ENCODE peak calls at places on chromosomes 2 and 18, in four cellular contexts. G is HepG2, Q is SK-N-SH, V is K562. M is an unnamed sample.
A peak's percentile ranks its signal among the peaks of the same experiment; 100 is the strongest.

GRCh38 chr2:142880275-142880674 is 2.8 kb downstream of the KYNU start:
- DNase-seq in V (no peak), Q (no peak), G (peak; percentile 44), M (no peak)

GRCh38 chr2:1088192-1088860 is 137.7 kb downstream of the SNTG2 start:
- DNase-seq in V (no peak), Q (no peak), G (no peak), M (no peak)

GRCh38 chr18:55998071-55998522 is 410.1 kb upstream of the TCF4 start:
- DNase-seq in Q (peak; percentile 51), V (no peak), G (no peak), M (no peak)

GRCh38 chr2:164967781-164968228 is 12.5 kb upstream of the SLC38A11 start:
- DNase-seq in Q (no peak), V (no peak), G (no peak), M (no peak)

GRCh38 chr2:237451582-237452469 is 35.2 kb upstream of the MLPH start:
- DNase-seq in G (no peak), Q (peak; percentile 87), V (no peak), M (no peak)

GRCh38 chr2:233270366-233270765 is 18.9 kb downstream of the ATG16L1 start:
- DNase-seq in Q (no peak), V (no peak), G (no peak), M (no peak)

GRCh38 chr2:108626993-108627392 is 92.3 kb upstream of the RANBP2 start:
- DNase-seq in Q (no peak), V (no peak), G (no peak), M (no peak)

GRCh38 chr2:191318729-191319078 is 73.5 kb downstream of the MYO1B start:
- DNase-seq in Q (no peak), V (no peak), G (peak; percentile 96), M (no peak)

GRCh38 chr2:37566517-37566961 is 104.9 kb downstream of the CDC42EP3 start:
- DNase-seq in V (no peak), Q (no peak), G (no peak), M (no peak)

GRCh38 chr2:168359082-168359481 is 97.0 kb upstream of the CERS6 start:
- DNase-seq in Q (no peak), G (no peak), V (no peak), M (no peak)

GRCh38 chr2:236852100-236852976 is 233.4 kb upstream of the COPS8 start:
- DNase-seq in V (no peak), Q (no peak), G (no peak), M (no peak)

GRCh38 chr18:13611616-13612110 is 114.7 kb downstream of the FAM210A start:
- DNase-seq in Q (peak; percentile 64), G (no peak), V (no peak), M (no peak)

GRCh38 chr2:25168256-25169072 is at the start of gene POMC:
- DNase-seq in V (no peak), Q (peak; percentile 82), G (no peak), M (no peak)

GRCh38 chr18:79517322-79517721 is 121.6 kb downstream of the NFATC1 start:
- DNase-seq in Q (no peak), G (no peak), V (no peak), M (no peak)

GRCh38 chr18:70462078-70462439 is 173.2 kb downstream of the SOCS6 start:
- DNase-seq in Q (no peak), G (no peak), V (no peak), M (no peak)

GRCh38 chr18:80171190-80171872 is 62.3 kb downstream of the ADNP2 start:
- DNase-seq in G (no peak), V (peak; percentile 78), Q (peak; percentile 81), M (no peak)

GRCh38 chr2:23687713-23688112 is 239.2 kb downstream of the ATAD2B start:
- DNase-seq in G (no peak), Q (no peak), V (no peak), M (no peak)

GRCh38 chr2:165018207-165018606 is 62.9 kb upstream of the SLC38A11 start:
- DNase-seq in V (no peak), G (no peak), Q (peak; percentile 12), M (no peak)

GRCh38 chr2:147500819-147501395 is 343.9 kb upstream of the ACVR2A start:
- DNase-seq in G (no peak), Q (no peak), V (no peak), M (no peak)

GRCh38 chr2:72745679-72746368 is 80.0 kb downstream of the EXOC6B start:
- DNase-seq in G (peak; percentile 81), V (peak; percentile 17), Q (peak; percentile 21), M (no peak)

GRCh38 chr18:31497711-31498449 is at the start of gene DSG2:
- DNase-seq in G (peak; percentile 43), V (peak; percentile 92), Q (peak; percentile 72), M (no peak)

GRCh38 chr2:155372969-155373368 is 674.5 kb downstream of the KCNJ3 start:
- DNase-seq in G (no peak), V (no peak), Q (no peak), M (no peak)

GRCh38 chr2:175730025-175730424 is 272.0 kb downstream of the LNPK start:
- DNase-seq in V (no peak), G (peak; percentile 40), Q (no peak), M (no peak)

DNA sequence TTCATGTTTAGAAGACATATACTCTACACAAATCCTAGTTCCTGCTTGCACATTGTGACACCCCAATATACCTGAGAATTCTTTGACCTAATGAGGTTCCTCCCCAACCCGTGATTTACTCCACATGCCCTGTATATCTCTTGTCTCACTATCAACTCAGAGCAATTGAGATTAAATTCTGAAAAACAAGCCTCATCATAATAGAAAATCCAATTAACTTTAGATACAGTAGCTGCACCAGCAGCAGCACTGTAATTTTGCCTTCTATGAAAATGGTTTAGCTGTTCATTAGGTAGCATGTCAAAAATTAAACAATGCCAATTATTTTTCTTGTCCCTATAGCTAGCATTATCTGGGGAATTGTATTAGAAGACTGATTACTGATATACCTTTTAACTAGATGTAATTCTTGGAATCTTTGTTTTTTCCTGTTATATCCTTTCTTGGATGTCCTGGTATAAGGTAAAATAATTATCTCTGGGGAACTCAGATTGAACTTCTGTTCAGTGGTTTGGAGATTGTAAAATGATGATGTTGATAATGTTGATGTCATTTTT is 218.9 kb upstream of the TANK start:
- DNase-seq in V (no peak), G (no peak), Q (peak; percentile 11), M (no peak)
- TF ChIP-seq GABPA in V (no peak), G (no peak), Q (no peak), M (no peak)

GRCh38 chr2:39433586-39434195 is 3.4 kb downstream of the MAP4K3 start:
- DNase-seq in V (no peak), G (no peak), Q (no peak), M (no peak)
- TF ChIP-seq SMC3 in V (no peak), G (no peak), Q (no peak), M (no peak)

GRCh38 chr2:222494104-222494739 is 69.9 kb downstream of the SGPP2 start:
- DNase-seq in V (no peak), G (no peak), Q (no peak), M (no peak)
- TF ChIP-seq GABPA in V (no peak), G (no peak), Q (no peak), M (no peak)

DNA sequence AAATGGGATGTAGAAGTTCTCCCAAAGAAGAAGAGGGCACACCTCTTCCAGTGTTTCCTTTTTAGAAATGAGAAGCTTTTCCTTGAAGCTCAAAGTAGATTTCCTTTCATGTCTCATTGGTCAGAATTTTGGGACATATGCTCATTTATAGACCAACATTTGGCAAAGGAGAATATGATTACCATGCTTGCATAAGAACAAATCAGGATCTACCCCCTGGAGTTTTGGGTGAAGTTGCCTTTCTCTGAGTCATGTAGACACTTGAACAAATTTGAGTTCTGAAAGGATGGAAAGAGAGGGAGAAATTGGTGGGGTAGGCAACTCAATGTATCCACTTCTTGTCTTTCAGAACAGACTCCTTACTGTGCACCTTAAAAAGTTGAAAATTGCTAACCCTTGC is 409.0 kb downstream of the SLC4A3 start:
- DNase-seq in V (no peak), G (no peak), Q (no peak), M (no peak)
- TF ChIP-seq SMC3 in V (no peak), G (no peak), Q (no peak), M (no peak)

DNA sequence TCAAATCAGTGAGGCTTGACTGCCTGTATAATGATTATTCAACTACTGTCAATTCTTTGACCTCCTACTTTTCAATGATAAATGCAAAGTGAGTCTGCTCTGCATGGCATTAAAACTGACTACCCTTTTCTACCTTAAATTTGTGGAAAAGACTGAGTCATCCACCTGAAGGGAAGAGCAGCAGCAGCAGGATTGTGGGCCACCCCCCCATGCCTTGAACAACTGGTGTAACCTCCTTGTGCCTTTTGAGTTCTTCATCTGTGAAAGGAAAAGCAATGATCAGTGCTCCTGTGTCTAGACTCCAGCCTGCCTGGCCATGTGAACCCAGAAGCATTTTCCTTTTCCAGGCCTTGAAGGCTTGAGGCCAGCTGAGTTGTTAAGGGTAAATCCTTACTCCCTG is 102.9 kb downstream of the OSR1 start:
- DNase-seq in V (no peak), Q (no peak), G (no peak), M (no peak)
- TF ChIP-seq GABPA in V (no peak), Q (no peak), G (no peak), M (no peak)

GRCh38 chr2:127986548-127987079 is 41.2 kb downstream of the SAP130 start:
- DNase-seq in G (no peak), V (no peak), Q (no peak), M (no peak)

GRCh38 chr2:127984551-127984950 is 43.3 kb downstream of the SAP130 start:
- DNase-seq in G (peak; percentile 67), V (no peak), Q (no peak), M (no peak)

GRCh38 chr2:127985026-127985734 is 42.7 kb downstream of the SAP130 start:
- DNase-seq in G (peak; percentile 95), V (no peak), Q (no peak), M (no peak)

DNA sequence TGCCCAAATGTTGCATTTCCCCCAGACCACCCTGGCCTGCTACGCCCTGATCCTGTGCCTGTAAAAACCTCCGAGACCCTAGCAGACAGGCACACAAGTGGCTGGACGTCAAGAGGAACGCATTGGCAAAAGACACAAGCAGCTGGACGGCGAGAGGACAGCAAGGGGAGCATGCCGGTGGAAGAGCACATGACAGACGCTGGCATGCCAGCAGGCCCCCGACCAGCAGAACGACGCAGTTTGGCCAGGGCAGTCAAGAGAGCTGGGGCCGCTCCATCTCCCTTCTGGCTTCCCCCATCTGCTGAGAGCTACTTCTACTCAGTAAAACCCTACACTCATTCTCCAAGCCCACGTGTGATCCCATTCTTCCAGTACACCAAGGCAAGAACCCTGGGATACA is 42.1 kb downstream of the SAP130 start:
- DNase-seq in G (no peak), V (no peak), Q (no peak), M (no peak)
- TF ChIP-seq SMC3 in G (no peak), V (no peak), Q (no peak), M (no peak)

M was measured in GM12878.